ENCODE peak calls at places on chromosomes 12 and 14, in six cellular contexts. K is HFF-Myc; Y is CD8-positive, alpha-beta memory T cell; W is memory B cell; E is GM12865; B is body of pancreas. D is an unnamed sample.

GRCh38 chr12:49055978-49056754 is 4.4 kb downstream of the KMT2D start:
- DNase-seq in K (peak), Y (no peak), W (peak), E (peak), B (peak), D (peak)

GRCh38 chr14:76784266-76784874 is 23.1 kb downstream of the VASH1 start:
- DNase-seq in K (no peak), Y (no peak), W (no peak), E (no peak), B (no peak), D (no peak)

GRCh38 chr12:132838464-132839080 is 9.9 kb upstream of the GOLGA3 start:
- DNase-seq in K (no peak), Y (no peak), W (no peak), E (no peak), B (no peak), D (no peak)

GRCh38 chr12:112543666-112544185 is 125.0 kb downstream of the PTPN11 start:
- DNase-seq in K (no peak), Y (no peak), W (no peak), E (no peak), B (no peak), D (no peak)

GRCh38 chr12:119748512-119748911 is 80.6 kb downstream of the PRKAB1 start:
- DNase-seq in K (no peak), Y (no peak), W (no peak), E (no peak), B (no peak), D (no peak)

GRCh38 chr12:32896438-32897275 is at the start of gene PKP2:
- DNase-seq in K (no peak), Y (no peak), W (peak), E (no peak), B (peak), D (peak)

GRCh38 chr12:76274699-76275098 is 73.5 kb downstream of the BBS10 start:
- DNase-seq in K (no peak), Y (no peak), W (no peak), E (no peak), B (no peak), D (peak)

GRCh38 chr12:70661762-70662161 is 24.5 kb upstream of the PTPRB start:
- DNase-seq in K (peak), Y (no peak), W (no peak), E (no peak), B (no peak), D (no peak)

GRCh38 chr12:40970320-40970907 is 217.7 kb upstream of the PDZRN4 start:
- DNase-seq in K (no peak), Y (no peak), W (no peak), E (peak), B (no peak), D (peak)

GRCh38 chr14:37411079-37411735 is 183.8 kb downstream of the FOXA1 start:
- DNase-seq in K (no peak), Y (no peak), W (no peak), E (no peak), B (no peak), D (no peak)

GRCh38 chr14:103088921-103089320 is 4.9 kb downstream of the LBHD2 start:
- DNase-seq in K (no peak), Y (no peak), W (no peak), E (no peak), B (no peak), D (no peak)

GRCh38 chr14:53956427-53957201 is at the start of gene BMP4:
- DNase-seq in K (peak), Y (no peak), W (no peak), E (peak), B (peak), D (no peak)

GRCh38 chr14:32601908-32602307 is 272.8 kb downstream of the AKAP6 start:
- DNase-seq in K (no peak), Y (no peak), W (no peak), E (no peak), B (no peak), D (no peak)

GRCh38 chr14:104977681-104978647 is at the start of gene AHNAK2:
- DNase-seq in K (no peak), Y (peak), W (peak), E (no peak), B (peak), D (peak)

GRCh38 chr14:20427231-20428009 is 8.5 kb downstream of the KLHL33 start:
- DNase-seq in K (peak), Y (no peak), W (no peak), E (peak), B (no peak), D (peak)